ENCODE peak calls at places on chromosomes 2 and 18, in seven cellular contexts. I is astrocyte, G is tibial artery, E is prostate gland, S is left lung, O is MM.1S, F is psoas muscle. V is an unnamed sample.

GRCh38 chr2:30708491-30709290 is 98.6 kb downstream of the CAPN13 start:
- DNase-seq in G (peak), E (no peak), I (no peak), S (no peak), O (no peak), F (no peak), V (peak)

GRCh38 chr2:86249843-86250402 is 50.7 kb downstream of the MRPL35 start:
- DNase-seq in F (no peak), G (no peak), I (no peak), S (no peak), E (no peak), O (peak), V (no peak)

GRCh38 chr2:27798948-27799645 is 27.6 kb downstream of the MRPL33 start:
- DNase-seq in S (no peak), F (peak), G (peak), I (peak), E (no peak), O (no peak), V (peak)

GRCh38 chr2:8629402-8629801 is 52.5 kb upstream of the ID2 start:
- DNase-seq in F (no peak), I (no peak), E (no peak), G (no peak), S (no peak), O (no peak), V (no peak)

GRCh38 chr2:220165401-220165800 is 538.0 kb downstream of the SLC4A3 start:
- DNase-seq in G (no peak), F (no peak), E (peak), S (no peak), O (no peak), I (no peak), V (no peak)

GRCh38 chr2:234702731-234703225 is 205.9 kb upstream of the ARL4C start:
- DNase-seq in G (no peak), S (no peak), O (no peak), F (no peak), I (no peak), E (no peak), V (peak)

GRCh38 chr2:25098558-25099486 is 56.9 kb downstream of the EFR3B start:
- DNase-seq in S (no peak), G (no peak), O (no peak), F (no peak), E (no peak), I (no peak), V (peak)

GRCh38 chr2:3626817-3627499 is 31.0 kb upstream of the ALLC start:
- DNase-seq in G (peak), I (no peak), S (peak), F (no peak), O (no peak), E (no peak), V (no peak)

GRCh38 chr18:36099311-36099710 is 29.8 kb downstream of the SLC39A6 start:
- DNase-seq in E (no peak), G (no peak), I (no peak), O (no peak), F (no peak), S (no peak), V (no peak)

GRCh38 chr2:239822146-239822945 is 202.8 kb downstream of the NDUFA10 start:
- DNase-seq in F (no peak), G (peak), E (no peak), S (no peak), I (no peak), O (no peak), V (peak)

GRCh38 chr2:19187323-19188020 is 171.0 kb downstream of the OSR1 start:
- DNase-seq in O (no peak), F (no peak), E (no peak), I (peak), S (no peak), G (no peak), V (no peak)

GRCh38 chr2:70941701-70942100 is 6.0 kb downstream of the ATP6V1B1 start:
- DNase-seq in E (no peak), S (no peak), I (no peak), G (peak), O (no peak), F (no peak), V (no peak)

GRCh38 chr2:98757904-98758421 is 27.0 kb upstream of the MGAT4A start:
- DNase-seq in E (peak), S (no peak), I (peak), G (peak), F (peak), O (no peak), V (peak)

GRCh38 chr2:11687736-11688135 is 17.7 kb upstream of the NTSR2 start:
- DNase-seq in G (peak), F (peak), E (no peak), S (no peak), O (no peak), I (no peak), V (no peak)

GRCh38 chr2:33666879-33667278 is 67.8 kb upstream of the FAM98A start:
- DNase-seq in F (no peak), G (no peak), O (no peak), S (no peak), E (no peak), I (no peak), V (no peak)

GRCh38 chr2:72031346-72032115 is 116.1 kb downstream of the CYP26B1 start:
- DNase-seq in S (no peak), E (peak), F (no peak), O (no peak), I (peak), G (peak), V (peak)

GRCh38 chr2:8517850-8518480 is 163.9 kb upstream of the ID2 start:
- DNase-seq in O (no peak), E (no peak), I (no peak), G (no peak), S (no peak), F (no peak), V (no peak)

GRCh38 chr18:23718243-23718720 is 29.0 kb downstream of the LAMA3 start:
- DNase-seq in F (no peak), E (no peak), S (no peak), I (peak), G (no peak), O (no peak), V (no peak)
- H3K4me3 ChIP-seq in F (no peak), E (no peak), S (no peak), I (no peak), G (no peak), O (no peak), V (no peak)

DNA sequence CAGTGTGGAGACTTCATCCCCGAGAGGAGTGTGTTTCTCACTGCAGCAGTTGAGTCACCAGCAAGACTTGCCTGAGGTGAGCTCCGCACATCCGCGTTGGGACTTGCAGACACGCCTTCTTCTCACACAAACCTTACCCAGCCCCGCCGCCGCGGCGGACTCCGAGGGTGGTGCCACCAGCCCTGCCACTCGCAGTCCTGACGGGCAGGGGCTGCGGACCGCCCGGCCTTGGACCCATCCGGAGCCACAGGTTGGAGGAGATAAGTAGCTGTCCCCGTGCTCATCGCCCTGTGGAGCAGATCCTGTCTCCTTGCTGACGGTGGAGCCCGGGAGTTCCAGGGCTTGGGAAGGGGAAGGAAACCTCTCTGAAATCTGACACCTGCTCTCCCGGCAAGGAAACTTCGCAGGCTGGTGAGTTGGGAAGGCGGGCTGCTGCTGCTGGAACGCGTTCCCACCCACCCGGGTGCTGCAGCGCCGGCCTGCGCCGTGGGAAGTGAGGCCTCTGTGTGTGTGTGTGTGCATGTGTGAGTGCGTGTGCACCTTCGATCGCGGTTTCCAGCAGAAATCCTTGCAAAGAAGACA is at the start of gene RAB27B:
- DNase-seq in E (peak), S (peak), G (peak), I (peak), F (peak), O (peak), V (peak)
- TF ChIP-seq CTCF in E (no peak), S (no peak), G (no peak), I (no peak), F (no peak), O (no peak), V (no peak)

DNA sequence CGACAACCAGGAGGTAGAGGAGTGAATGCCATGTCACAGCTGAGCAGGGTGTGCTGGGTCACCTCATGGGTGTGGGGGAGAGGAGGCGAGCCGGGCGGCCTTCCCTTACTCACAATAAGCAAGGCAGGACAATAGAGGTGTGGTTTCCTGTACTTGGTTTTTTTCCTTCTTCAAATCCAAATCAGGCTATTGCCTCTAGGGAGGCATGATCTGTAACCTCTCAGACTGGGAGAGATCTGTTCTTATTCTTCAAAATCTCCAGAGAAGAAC is 75.7 kb downstream of the COLEC12 start:
- DNase-seq in E (no peak), S (no peak), O (no peak), G (no peak), I (no peak), F (no peak), V (no peak)
- H3K27ac ChIP-seq in E (no peak), S (no peak), O (no peak), G (no peak), I (peak), F (no peak), V (peak)

GRCh38 chr2:104539649-104540048 is 314.3 kb upstream of the POU3F3 start:
- DNase-seq in I (no peak), G (no peak), S (no peak), F (no peak), E (no peak), O (peak), V (no peak)
- H3K4me3 ChIP-seq in I (no peak), G (no peak), S (no peak), F (no peak), E (no peak), O (no peak), V (no peak)

DNA sequence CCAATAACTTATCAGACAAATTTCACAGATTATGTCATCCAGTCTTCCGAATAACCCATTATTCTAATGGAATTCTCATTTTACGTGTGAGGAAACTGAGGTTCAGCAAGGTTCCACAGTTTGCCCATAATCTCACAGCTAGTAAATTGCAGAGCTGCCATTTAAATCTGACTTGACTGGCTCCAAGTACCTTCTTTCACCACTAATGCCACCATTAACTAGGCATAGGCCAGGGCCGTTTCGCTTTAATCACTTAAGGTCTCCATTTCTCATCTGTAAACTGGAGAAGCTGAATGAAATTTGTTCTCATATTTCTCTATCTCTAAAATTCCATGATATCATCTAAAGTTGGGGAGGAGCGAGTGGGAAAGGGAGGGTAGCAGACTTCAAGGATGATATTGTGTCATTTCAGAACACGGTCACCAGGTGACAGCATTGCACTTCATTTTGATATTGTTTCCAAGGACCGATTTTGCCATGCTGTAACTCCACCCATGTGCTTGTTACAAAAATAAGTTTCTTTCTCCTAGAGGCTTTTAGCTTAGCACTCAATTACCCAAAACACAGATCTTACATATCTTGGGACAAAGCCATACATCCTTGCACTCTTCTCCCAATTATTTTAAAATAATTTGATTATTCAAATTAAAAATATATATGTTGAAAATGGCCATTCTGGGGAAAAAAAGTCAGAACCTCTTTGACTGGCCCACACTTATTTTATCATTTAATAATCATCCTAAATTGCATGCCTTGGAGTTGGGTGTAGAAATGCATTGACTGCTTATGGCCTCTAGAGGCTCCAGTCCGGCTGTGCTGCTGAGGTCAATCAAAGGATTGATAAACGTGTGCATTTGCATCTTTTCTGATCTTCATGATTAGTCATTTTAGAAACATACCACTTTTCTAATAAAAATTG is 123.8 kb downstream of the AKAIN1 start:
- DNase-seq in S (no peak), G (no peak), E (no peak), O (peak), F (no peak), I (peak), V (no peak)
- TF ChIP-seq CTCF in S (no peak), G (peak), E (no peak), O (peak), F (peak), I (peak), V (peak)

GRCh38 chr18:80145191-80145799 is 36.2 kb downstream of the ADNP2 start:
- DNase-seq in E (no peak), F (no peak), O (no peak), S (no peak), I (no peak), G (no peak), V (no peak)

GRCh38 chr18:80147037-80147417 is 38.0 kb downstream of the ADNP2 start:
- DNase-seq in G (no peak), O (no peak), E (no peak), F (no peak), I (no peak), S (no peak), V (no peak)

GRCh38 chr18:80147418-80148315 is 38.6 kb downstream of the ADNP2 start:
- DNase-seq in O (peak), F (peak), I (peak), G (peak), E (peak), S (peak), V (peak)

GRCh38 chr18:80148316-80149199 is 39.5 kb downstream of the ADNP2 start:
- DNase-seq in I (peak), O (no peak), E (peak), S (no peak), G (no peak), F (no peak), V (no peak)

DNA sequence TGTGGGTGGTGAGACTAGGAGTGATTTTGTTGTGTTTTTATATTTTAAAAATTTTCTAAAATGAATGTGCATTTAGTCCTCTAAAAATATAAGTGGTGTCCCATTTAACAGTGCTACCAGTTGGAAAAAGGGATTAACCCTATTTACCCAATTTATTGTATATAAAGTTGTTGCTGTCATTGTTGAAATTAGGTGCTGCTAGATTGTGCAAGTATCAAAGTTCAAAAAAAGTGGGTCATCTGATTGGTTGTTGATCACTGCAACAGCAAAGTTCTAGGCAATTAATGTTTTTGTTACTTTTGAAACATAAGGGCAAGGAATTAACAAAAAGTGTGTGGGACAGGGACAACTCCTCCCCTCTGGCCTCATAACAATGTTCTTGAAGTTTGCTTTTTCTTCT is 40.6 kb downstream of the ADNP2 start:
- DNase-seq in S (no peak), E (no peak), O (no peak), G (no peak), F (no peak), I (no peak), V (no peak)
- H3K27ac ChIP-seq in S (no peak), E (no peak), O (no peak), G (no peak), F (no peak), I (no peak), V (no peak)

V was measured in right atrium auricular region.